ENCODE peak calls at places on chromosomes 4 and X, in eight cellular contexts. C, D, V, J, T, O, I and R are unnamed samples.

GRCh38 chr4:78032446-78032845 is 24.7 kb upstream of the FRAS1 start:
- DNase-seq in C (no peak), D (no peak), V (no peak), J (peak; percentile 7), T (no peak), O (peak; percentile 10), I (no peak), R (no peak)

GRCh38 chr4:87304659-87305277 is 17.9 kb downstream of the HSD17B13 start:
- DNase-seq in C (no peak), D (no peak), V (no peak), J (peak; percentile 8), T (no peak), O (no peak), I (no peak), R (no peak)

GRCh38 chrX:6004529-6004928 is 224.1 kb downstream of the NLGN4X start:
- DNase-seq in C (no peak), D (no peak), V (no peak), J (peak; percentile 30), T (no peak), O (no peak), I (no peak), R (no peak)

GRCh38 chr4:1055721-1056590 is 44.5 kb downstream of the FGFRL1 start:
- DNase-seq in C (no peak), D (peak; percentile 15), V (no peak), J (peak; percentile 50), T (no peak), O (peak; percentile 80), I (peak; percentile 91), R (peak; percentile 56)

GRCh38 chr4:90127706-90128345 is 632 bp downstream of the CCSER1 start:
- DNase-seq in C (peak; percentile 44), D (no peak), V (peak; percentile 50), J (no peak), T (no peak), O (no peak), I (no peak), R (peak; percentile 9)

GRCh38 chr4:33714971-33715370 is 2529.3 kb downstream of the ARAP2 start:
- DNase-seq in C (no peak), D (no peak), V (no peak), J (peak; percentile 53), T (no peak), O (no peak), I (no peak), R (no peak)

GRCh38 chr4:15878011-15878410 is 60.5 kb downstream of the FGFBP1 start:
- DNase-seq in C (no peak), D (no peak), V (no peak), J (no peak), T (no peak), O (no peak), I (peak; percentile 10), R (no peak)

GRCh38 chr4:140755811-140756291 is 334 bp downstream of the TBC1D9 start:
- DNase-seq in C (peak; percentile 69), D (peak; percentile 54), V (peak; percentile 73), J (peak; percentile 74), T (peak; percentile 87), O (peak; percentile 71), I (peak; percentile 11), R (peak; percentile 63)

GRCh38 chrX:150547511-150548115 is 20.8 kb upstream of the MTM1 start:
- DNase-seq in C (peak; percentile 50), D (peak; percentile 56), V (peak; percentile 82), J (peak; percentile 71), T (no peak), O (no peak), I (no peak), R (peak; percentile 53)

GRCh38 chr4:153223935-153224334 is 19.7 kb downstream of the TRIM2 start:
- DNase-seq in C (no peak), D (peak; percentile 46), V (no peak), J (peak; percentile 67), T (no peak), O (no peak), I (no peak), R (no peak)

GRCh38 chr4:177185151-177185550 is 124.5 kb upstream of the NEIL3 start:
- DNase-seq in C (no peak), D (peak; percentile 19), V (no peak), J (peak; percentile 38), T (no peak), O (no peak), I (no peak), R (no peak)

GRCh38 chrX:74178536-74178935 is 125.4 kb upstream of the ZCCHC13 start:
- DNase-seq in C (no peak), D (no peak), V (no peak), J (no peak), T (no peak), O (no peak), I (no peak), R (no peak)

GRCh38 chr4:4930677-4931076 is 71.2 kb downstream of the MSX1 start:
- DNase-seq in C (no peak), D (no peak), V (no peak), J (no peak), T (peak; percentile 7), O (no peak), I (no peak), R (no peak)

GRCh38 chrX:34612036-34612435 is 45.0 kb downstream of the TMEM47 start:
- DNase-seq in C (no peak), D (peak; percentile 31), V (no peak), J (no peak), T (no peak), O (no peak), I (no peak), R (no peak)

GRCh38 chrX:119045884-119046283 is 26.9 kb upstream of the CT47C1 start:
- DNase-seq in C (no peak), D (no peak), V (no peak), J (no peak), T (no peak), O (no peak), I (no peak), R (no peak)

DNA sequence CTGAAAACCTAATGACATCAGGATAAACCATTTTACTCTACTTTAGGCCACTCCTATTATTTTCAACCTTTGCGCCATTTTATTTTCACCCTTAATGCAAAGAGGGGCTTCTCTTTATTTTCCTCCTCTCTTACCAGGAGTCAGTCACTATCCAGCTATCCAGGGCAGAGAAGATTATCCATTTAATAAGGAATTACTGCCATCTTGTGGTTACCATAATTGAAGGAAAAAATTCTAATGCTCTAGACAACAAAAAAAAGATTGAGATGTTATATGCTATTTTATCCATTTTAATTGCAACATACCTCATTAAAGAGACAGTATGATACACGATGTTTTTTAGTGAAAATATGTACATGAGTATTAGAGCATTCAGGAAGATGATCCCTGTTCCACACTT is 514.5 kb upstream of the FAM241A start:
- DNase-seq in C (no peak), D (peak; percentile 51), V (no peak), J (peak; percentile 59), T (no peak), O (peak; percentile 3), I (no peak), R (no peak)
- TF ChIP-seq CTCF in C (peak; percentile 40), D (peak; percentile 45), V (no peak), J (peak; percentile 24), T (peak; percentile 58), O (peak; percentile 60), I (no peak), R (peak; percentile 10)

GRCh38 chr4:110477836-110478235 is 1.9 kb downstream of the ENPEP start:
- DNase-seq in C (no peak), D (no peak), V (no peak), J (no peak), T (no peak), O (no peak), I (no peak), R (no peak)

GRCh38 chr4:110484029-110484428 is 8.1 kb downstream of the ENPEP start:
- DNase-seq in C (peak; percentile 48), D (no peak), V (no peak), J (peak; percentile 4), T (no peak), O (peak; percentile 13), I (no peak), R (peak; percentile 59)

GRCh38 chr4:110480741-110481271 is 4.9 kb downstream of the ENPEP start:
- DNase-seq in C (no peak), D (peak; percentile 10), V (no peak), J (peak; percentile 21), T (no peak), O (no peak), I (no peak), R (no peak)

GRCh38 chr4:110483516-110483915 is 7.6 kb downstream of the ENPEP start:
- DNase-seq in C (no peak), D (no peak), V (no peak), J (peak; percentile 48), T (no peak), O (no peak), I (no peak), R (no peak)

DNA sequence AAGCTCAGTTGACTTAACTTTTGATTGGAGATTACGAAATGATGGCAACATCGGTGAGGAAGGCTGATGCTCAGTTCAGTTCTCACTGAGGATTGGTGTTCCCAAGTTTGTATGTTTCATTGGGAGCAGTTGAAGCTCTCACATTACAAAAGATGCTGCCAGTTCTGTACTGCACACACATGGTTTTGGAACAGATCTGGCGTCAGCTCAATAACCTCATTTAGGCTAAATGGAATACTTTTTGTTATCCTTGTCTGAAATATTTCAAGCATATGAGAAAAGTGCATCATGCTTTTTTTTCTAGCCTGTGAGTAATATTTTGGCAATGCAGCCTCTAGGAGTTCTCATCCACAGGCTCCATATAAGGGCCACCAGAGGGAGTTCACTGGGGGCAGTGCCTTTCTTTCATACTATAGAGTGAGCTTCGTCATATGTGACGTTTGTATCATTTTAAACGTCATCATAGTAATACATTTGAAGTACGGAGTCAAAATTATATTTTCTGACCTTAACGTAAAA is 4.1 kb downstream of the ENPEP start:
- DNase-seq in C (no peak), D (peak; percentile 93), V (no peak), J (peak; percentile 95), T (no peak), O (no peak), I (no peak), R (no peak)
- TF ChIP-seq CTCF in C (no peak), D (peak; percentile 45), V (no peak), J (peak; percentile 60), T (peak; percentile 45), O (peak; percentile 34), I (no peak), R (no peak)

GRCh38 chr4:48102303-48102702 is 31.7 kb downstream of the TXK start:
- DNase-seq in C (no peak), D (no peak), V (no peak), J (no peak), T (no peak), O (peak; percentile 10), I (no peak), R (no peak)
- TF ChIP-seq CTCF in C (peak; percentile 24), D (peak; percentile 5), V (no peak), J (no peak), T (peak; percentile 23), O (peak; percentile 39), I (no peak), R (no peak)

GRCh38 chr4:74534936-74535335 is 90.0 kb downstream of the AREG start:
- DNase-seq in C (no peak), D (no peak), V (no peak), J (peak; percentile 81), T (no peak), O (no peak), I (no peak), R (no peak)

GRCh38 chr4:74534121-74534520 is 89.2 kb downstream of the AREG start:
- DNase-seq in C (no peak), D (no peak), V (no peak), J (peak; percentile 62), T (no peak), O (no peak), I (no peak), R (no peak)

GRCh38 chr4:74529284-74530041 is 84.5 kb downstream of the AREG start:
- DNase-seq in C (no peak), D (peak; percentile 49), V (no peak), J (no peak), T (no peak), O (no peak), I (no peak), R (no peak)

GRCh38 chr4:74535471-74535870 is 90.5 kb downstream of the AREG start:
- DNase-seq in C (no peak), D (no peak), V (no peak), J (no peak), T (no peak), O (no peak), I (no peak), R (no peak)

GRCh38 chr4:74531952-74532794 is 87.2 kb downstream of the AREG start:
- DNase-seq in C (peak; percentile 75), D (peak; percentile 96), V (no peak), J (peak; percentile 89), T (no peak), O (peak; percentile 22), I (peak; percentile 11), R (peak; percentile 9)
- TF ChIP-seq CTCF in C (peak; percentile 77), D (peak; percentile 82), V (peak; percentile 56), J (peak; percentile 53), T (peak; percentile 76), O (peak; percentile 70), I (peak; percentile 50), R (peak; percentile 60)